ENCODE peak calls at places on chromosomes 6 and 20, in four cellular contexts. W is astrocyte of the hippocampus, P is KBM-7, B is NCI-H510A. N is an unnamed sample.

GRCh38 chr20:20680991-20681508 is 31.4 kb downstream of the RALGAPA2 start:
- DNase-seq in W (no peak), P (peak), B (peak), N (no peak)

GRCh38 chr6:108653864-108654402 is 93.2 kb downstream of the FOXO3 start:
- DNase-seq in W (peak), P (no peak), B (no peak), N (peak)

GRCh38 chr20:5513975-5514516 is 197.3 kb upstream of the PROKR2 start:
- DNase-seq in W (peak), P (no peak), B (no peak), N (peak)

GRCh38 chr6:34981951-34982350 is 92.9 kb downstream of the ANKS1A start:
- DNase-seq in W (peak), P (no peak), B (no peak), N (peak)

GRCh38 chr6:107116328-107116892 is 1.1 kb upstream of the BEND3 start:
- DNase-seq in W (peak), P (peak), B (peak), N (peak)

GRCh38 chr6:46042355-46042999 is 26.8 kb upstream of the CLIC5 start:
- DNase-seq in W (peak), P (peak), B (no peak), N (peak)

GRCh38 chr6:111552241-111552744 is 53.4 kb downstream of the TRAF3IP2 start:
- DNase-seq in W (peak), P (peak), B (no peak), N (peak)

GRCh38 chr6:116562614-116563013 is 8.7 kb upstream of the RWDD1 start:
- DNase-seq in W (no peak), P (no peak), B (no peak), N (no peak)

GRCh38 chr20:47262365-47263013 is 94.0 kb downstream of the ZMYND8 start:
- DNase-seq in W (no peak), P (no peak), B (no peak), N (no peak)

GRCh38 chr6:52580905-52581304 is 4.0 kb upstream of the TRAM2 start:
- DNase-seq in W (no peak), P (no peak), B (no peak), N (no peak)

GRCh38 chr20:25984933-25985332 is 288.3 kb upstream of the ZNF337 start:
- DNase-seq in W (peak), P (no peak), B (no peak), N (peak)

GRCh38 chr6:134245041-134245440 is 72.9 kb downstream of the SGK1 start:
- DNase-seq in W (peak), P (no peak), B (no peak), N (peak)

GRCh38 chr6:10613077-10613476 is 81.3 kb downstream of the C6orf52 start:
- DNase-seq in W (peak), P (no peak), B (no peak), N (peak)

GRCh38 chr20:11387189-11387754 is 530.4 kb upstream of the BTBD3 start:
- DNase-seq in W (peak), P (no peak), B (no peak), N (peak)

GRCh38 chr6:170221753-170222400 is 69.0 kb downstream of the DLL1 start:
- DNase-seq in W (no peak), P (no peak), B (no peak), N (no peak)

GRCh38 chr6:100999034-100999597 is 118.0 kb upstream of the ASCC3 start:
- DNase-seq in W (no peak), P (no peak), B (no peak), N (no peak)

GRCh38 chr20:1333462-1334369 is 4.8 kb upstream of the SDCBP2 start:
- DNase-seq in W (no peak), P (no peak), B (no peak), N (no peak)

GRCh38 chr20:5349448-5349847 is 32.7 kb upstream of the PROKR2 start:
- DNase-seq in W (no peak), P (no peak), B (no peak), N (no peak)

GRCh38 chr6:82144852-82145332 is 102.7 kb downstream of the IBTK start:
- DNase-seq in W (peak), P (no peak), B (no peak), N (peak)

GRCh38 chr6:159180001-159180400 is 10.8 kb downstream of the FNDC1 start:
- DNase-seq in W (peak), P (no peak), B (no peak), N (peak)

GRCh38 chr20:20009784-20010253 is 7.3 kb upstream of the NAA20 start:
- DNase-seq in W (no peak), P (no peak), B (peak), N (no peak)

GRCh38 chr6:161744211-161745067 is 470.6 kb upstream of the AGPAT4 start:
- DNase-seq in W (peak), P (no peak), B (no peak), N (peak)

GRCh38 chr20:34604980-34605788 is 46.7 kb downstream of the MAP1LC3A start:
- DNase-seq in W (no peak), P (no peak), B (no peak), N (peak)

GRCh38 chr20:14383326-14383725 is 45.9 kb upstream of the FLRT3 start:
- DNase-seq in W (no peak), P (no peak), B (no peak), N (no peak)

GRCh38 chr6:170189236-170189635 is 101.6 kb downstream of the DLL1 start:
- DNase-seq in W (no peak), P (no peak), B (no peak), N (no peak)

GRCh38 chr20:25271486-25272222 is 23.8 kb downstream of the PYGB start:
- DNase-seq in W (no peak), P (no peak), B (no peak), N (no peak)

GRCh38 chr6:170269151-170269872 is 21.6 kb downstream of the DLL1 start:
- DNase-seq in W (no peak), P (no peak), B (no peak), N (no peak)

GRCh38 chr6:13397359-13398080 is 69.2 kb upstream of the TBC1D7 start:
- DNase-seq in W (no peak), P (peak), B (no peak), N (no peak)

GRCh38 chr6:159261983-159262382 is 92.8 kb downstream of the FNDC1 start:
- DNase-seq in W (no peak), P (no peak), B (no peak), N (no peak)

GRCh38 chr20:45465492-45466266 is 3.9 kb upstream of the WFDC2 start:
- DNase-seq in W (no peak), P (peak), B (no peak), N (no peak)

GRCh38 chr6:119974430-119975159 is 625.0 kb upstream of the MAN1A1 start:
- DNase-seq in W (no peak), P (no peak), B (no peak), N (no peak)

GRCh38 chr6:48272518-48272917 is 161.5 kb upstream of the PTCHD4 start:
- DNase-seq in W (no peak), P (no peak), B (no peak), N (no peak)

GRCh38 chr6:126176266-126176665 is 163.6 kb upstream of the CENPW start:
- DNase-seq in W (no peak), P (peak), B (no peak), N (peak)

GRCh38 chr20:32908334-32909292 is 49.9 kb downstream of the EFCAB8 start:
- DNase-seq in W (no peak), P (no peak), B (no peak), N (no peak)

N was measured in astrocyte of the spinal cord.